ENCODE peak calls at places on chromosomes 2 and 18, in ten cellular contexts. One of them, this sample, is unnamed.

GRCh38 chr18:79634593-79634992 is 45.0 kb upstream of the CTDP1 start:
- DNase-seq in IMR-90: no peak
- DNase-seq in NCI-H345: no peak
- DNase-seq in substantia nigra: no peak
- DNase-seq in OCI-LY7: no peak
- DNase-seq in DMS 273 treated with DMSO at 0.1 percent for 48 hours: no peak
- DNase-seq in NCI-H1930: no peak
- DNase-seq in DMS153: no peak
- DNase-seq in activated CD8-positive, alpha-beta T cell treated with anti-CD3 and anti-CD28 coated beads for 36 hours: no peak
- DNase-seq in glomerular endothelial cell: no peak
- DNase-seq in this sample: no peak

GRCh38 chr2:7815726-7816125 is 866.1 kb upstream of the ID2 start:
- DNase-seq in DMS153: no peak
- DNase-seq in glomerular endothelial cell: no peak
- DNase-seq in DMS 273 treated with DMSO at 0.1 percent for 48 hours: no peak
- DNase-seq in NCI-H345: no peak
- DNase-seq in NCI-H1930: no peak
- DNase-seq in IMR-90: no peak
- DNase-seq in OCI-LY7: no peak
- DNase-seq in substantia nigra: no peak
- DNase-seq in activated CD8-positive, alpha-beta T cell treated with anti-CD3 and anti-CD28 coated beads for 36 hours: no peak
- DNase-seq in this sample: no peak

GRCh38 chr2:127052068-127052770 is 54.7 kb downstream of the BIN1 start:
- DNase-seq in activated CD8-positive, alpha-beta T cell treated with anti-CD3 and anti-CD28 coated beads for 36 hours: no peak
- DNase-seq in substantia nigra: no peak
- DNase-seq in NCI-H1930: no peak
- DNase-seq in glomerular endothelial cell: no peak
- DNase-seq in OCI-LY7: no peak
- DNase-seq in NCI-H345: no peak
- DNase-seq in DMS 273 treated with DMSO at 0.1 percent for 48 hours: no peak
- DNase-seq in DMS153: no peak
- DNase-seq in IMR-90: no peak
- DNase-seq in this sample: no peak

GRCh38 chr2:30476636-30477035 is 29.6 kb downstream of the LCLAT1 start:
- DNase-seq in NCI-H345: no peak
- DNase-seq in DMS 273 treated with DMSO at 0.1 percent for 48 hours: no peak
- DNase-seq in activated CD8-positive, alpha-beta T cell treated with anti-CD3 and anti-CD28 coated beads for 36 hours: no peak
- DNase-seq in OCI-LY7: no peak
- DNase-seq in NCI-H1930: no peak
- DNase-seq in IMR-90: no peak
- DNase-seq in DMS153: no peak
- DNase-seq in glomerular endothelial cell: no peak
- DNase-seq in substantia nigra: no peak
- DNase-seq in this sample: no peak

GRCh38 chr18:45871655-45872054 is 46.2 kb downstream of the SIGLEC15 start:
- DNase-seq in substantia nigra: no peak
- DNase-seq in NCI-H1930: no peak
- DNase-seq in activated CD8-positive, alpha-beta T cell treated with anti-CD3 and anti-CD28 coated beads for 36 hours: no peak
- DNase-seq in glomerular endothelial cell: no peak
- DNase-seq in OCI-LY7: no peak
- DNase-seq in DMS153: no peak
- DNase-seq in IMR-90: peak; percentile 34
- DNase-seq in NCI-H345: no peak
- DNase-seq in DMS 273 treated with DMSO at 0.1 percent for 48 hours: no peak
- DNase-seq in this sample: no peak

GRCh38 chr18:47260138-47260923 is 8.9 kb upstream of the SKOR2 start:
- DNase-seq in DMS 273 treated with DMSO at 0.1 percent for 48 hours: no peak
- DNase-seq in substantia nigra: no peak
- DNase-seq in NCI-H345: no peak
- DNase-seq in activated CD8-positive, alpha-beta T cell treated with anti-CD3 and anti-CD28 coated beads for 36 hours: peak; percentile 55
- DNase-seq in IMR-90: peak; percentile 14
- DNase-seq in NCI-H1930: peak; percentile 54
- DNase-seq in OCI-LY7: no peak
- DNase-seq in glomerular endothelial cell: no peak
- DNase-seq in DMS153: no peak
- DNase-seq in this sample: peak; percentile 24

GRCh38 chr18:51340332-51340731 is 142.9 kb upstream of the MEX3C start:
- DNase-seq in activated CD8-positive, alpha-beta T cell treated with anti-CD3 and anti-CD28 coated beads for 36 hours: no peak
- DNase-seq in substantia nigra: no peak
- DNase-seq in NCI-H1930: no peak
- DNase-seq in DMS153: no peak
- DNase-seq in NCI-H345: no peak
- DNase-seq in glomerular endothelial cell: no peak
- DNase-seq in DMS 273 treated with DMSO at 0.1 percent for 48 hours: no peak
- DNase-seq in OCI-LY7: no peak
- DNase-seq in IMR-90: no peak
- DNase-seq in this sample: no peak

GRCh38 chr18:29041976-29042375 is 865.0 kb upstream of the CDH2 start:
- DNase-seq in IMR-90: no peak
- DNase-seq in activated CD8-positive, alpha-beta T cell treated with anti-CD3 and anti-CD28 coated beads for 36 hours: no peak
- DNase-seq in DMS153: no peak
- DNase-seq in NCI-H345: no peak
- DNase-seq in glomerular endothelial cell: no peak
- DNase-seq in NCI-H1930: no peak
- DNase-seq in DMS 273 treated with DMSO at 0.1 percent for 48 hours: no peak
- DNase-seq in OCI-LY7: no peak
- DNase-seq in substantia nigra: no peak
- DNase-seq in this sample: no peak

GRCh38 chr2:29114514-29114840 is 738 bp upstream of the CLIP4 start:
- DNase-seq in activated CD8-positive, alpha-beta T cell treated with anti-CD3 and anti-CD28 coated beads for 36 hours: no peak
- DNase-seq in OCI-LY7: no peak
- DNase-seq in NCI-H1930: no peak
- DNase-seq in substantia nigra: no peak
- DNase-seq in DMS153: no peak
- DNase-seq in NCI-H345: no peak
- DNase-seq in IMR-90: no peak
- DNase-seq in DMS 273 treated with DMSO at 0.1 percent for 48 hours: no peak
- DNase-seq in glomerular endothelial cell: no peak
- DNase-seq in this sample: no peak

GRCh38 chr2:232341061-232341738 is 37.4 kb upstream of the ALPP start:
- DNase-seq in DMS 273 treated with DMSO at 0.1 percent for 48 hours: no peak
- DNase-seq in NCI-H345: no peak
- DNase-seq in IMR-90: no peak
- DNase-seq in NCI-H1930: no peak
- DNase-seq in glomerular endothelial cell: no peak
- DNase-seq in DMS153: peak; percentile 14
- DNase-seq in activated CD8-positive, alpha-beta T cell treated with anti-CD3 and anti-CD28 coated beads for 36 hours: no peak
- DNase-seq in substantia nigra: no peak
- DNase-seq in OCI-LY7: no peak
- DNase-seq in this sample: no peak

GRCh38 chr2:170098626-170099312 is 79.2 kb upstream of the MYO3B start:
- DNase-seq in OCI-LY7: no peak
- DNase-seq in substantia nigra: no peak
- DNase-seq in NCI-H345: no peak
- DNase-seq in DMS 273 treated with DMSO at 0.1 percent for 48 hours: no peak
- DNase-seq in activated CD8-positive, alpha-beta T cell treated with anti-CD3 and anti-CD28 coated beads for 36 hours: no peak
- DNase-seq in DMS153: no peak
- DNase-seq in glomerular endothelial cell: no peak
- DNase-seq in IMR-90: peak; percentile 33
- DNase-seq in NCI-H1930: no peak
- DNase-seq in this sample: no peak

GRCh38 chr2:20877944-20878343 is 55.0 kb upstream of the LDAH start:
- DNase-seq in activated CD8-positive, alpha-beta T cell treated with anti-CD3 and anti-CD28 coated beads for 36 hours: no peak
- DNase-seq in NCI-H345: no peak
- DNase-seq in DMS 273 treated with DMSO at 0.1 percent for 48 hours: no peak
- DNase-seq in IMR-90: no peak
- DNase-seq in OCI-LY7: no peak
- DNase-seq in DMS153: no peak
- DNase-seq in glomerular endothelial cell: no peak
- DNase-seq in NCI-H1930: no peak
- DNase-seq in substantia nigra: no peak
- DNase-seq in this sample: no peak

GRCh38 chr2:17538844-17539554 is 1.5 kb upstream of the VSNL1 start:
- DNase-seq in glomerular endothelial cell: no peak
- DNase-seq in NCI-H345: peak; percentile 81
- DNase-seq in IMR-90: peak; percentile 41
- DNase-seq in DMS153: peak; percentile 55
- DNase-seq in activated CD8-positive, alpha-beta T cell treated with anti-CD3 and anti-CD28 coated beads for 36 hours: no peak
- DNase-seq in substantia nigra: no peak
- DNase-seq in DMS 273 treated with DMSO at 0.1 percent for 48 hours: peak; percentile 29
- DNase-seq in OCI-LY7: no peak
- DNase-seq in NCI-H1930: peak; percentile 47
- DNase-seq in this sample: peak; percentile 82

GRCh38 chr2:235614900-235615712 is 121.3 kb downstream of the AGAP1 start:
- DNase-seq in NCI-H345: no peak
- DNase-seq in NCI-H1930: no peak
- DNase-seq in DMS 273 treated with DMSO at 0.1 percent for 48 hours: no peak
- DNase-seq in OCI-LY7: no peak
- DNase-seq in glomerular endothelial cell: no peak
- DNase-seq in IMR-90: peak; percentile 85
- DNase-seq in DMS153: no peak
- DNase-seq in substantia nigra: peak; percentile 59
- DNase-seq in activated CD8-positive, alpha-beta T cell treated with anti-CD3 and anti-CD28 coated beads for 36 hours: no peak
- DNase-seq in this sample: peak; percentile 82

GRCh38 chr18:48314694-48315093 is 94.5 kb downstream of the ZBTB7C start:
- DNase-seq in IMR-90: no peak
- DNase-seq in OCI-LY7: no peak
- DNase-seq in DMS 273 treated with DMSO at 0.1 percent for 48 hours: no peak
- DNase-seq in NCI-H1930: no peak
- DNase-seq in glomerular endothelial cell: no peak
- DNase-seq in DMS153: peak; percentile 58
- DNase-seq in substantia nigra: no peak
- DNase-seq in NCI-H345: peak; percentile 90
- DNase-seq in activated CD8-positive, alpha-beta T cell treated with anti-CD3 and anti-CD28 coated beads for 36 hours: no peak
- DNase-seq in this sample: no peak

GRCh38 chr2:127165539-127165935 is 54.6 kb downstream of the CYP27C1 start:
- DNase-seq in glomerular endothelial cell: no peak
- DNase-seq in IMR-90: no peak
- DNase-seq in NCI-H345: peak; percentile 82
- DNase-seq in activated CD8-positive, alpha-beta T cell treated with anti-CD3 and anti-CD28 coated beads for 36 hours: no peak
- DNase-seq in DMS153: no peak
- DNase-seq in DMS 273 treated with DMSO at 0.1 percent for 48 hours: no peak
- DNase-seq in NCI-H1930: no peak
- DNase-seq in OCI-LY7: no peak
- DNase-seq in substantia nigra: no peak
- DNase-seq in this sample: no peak

GRCh38 chr2:80420530-80421208 is 116.1 kb upstream of the LRRTM1 start:
- DNase-seq in DMS153: no peak
- DNase-seq in NCI-H345: no peak
- DNase-seq in glomerular endothelial cell: no peak
- DNase-seq in DMS 273 treated with DMSO at 0.1 percent for 48 hours: no peak
- DNase-seq in IMR-90: no peak
- DNase-seq in NCI-H1930: no peak
- DNase-seq in substantia nigra: no peak
- DNase-seq in OCI-LY7: no peak
- DNase-seq in activated CD8-positive, alpha-beta T cell treated with anti-CD3 and anti-CD28 coated beads for 36 hours: no peak
- DNase-seq in this sample: no peak

GRCh38 chr2:237697586-237698337 is 70.4 kb downstream of the LRRFIP1 start:
- DNase-seq in activated CD8-positive, alpha-beta T cell treated with anti-CD3 and anti-CD28 coated beads for 36 hours: peak; percentile 73
- DNase-seq in DMS 273 treated with DMSO at 0.1 percent for 48 hours: no peak
- DNase-seq in glomerular endothelial cell: no peak
- DNase-seq in DMS153: no peak
- DNase-seq in NCI-H345: no peak
- DNase-seq in OCI-LY7: peak; percentile 72
- DNase-seq in NCI-H1930: no peak
- DNase-seq in IMR-90: no peak
- DNase-seq in substantia nigra: no peak
- DNase-seq in this sample: no peak

GRCh38 chr2:225002039-225002655 is 40.1 kb downstream of the DOCK10 start:
- DNase-seq in OCI-LY7: peak; percentile 86
- DNase-seq in activated CD8-positive, alpha-beta T cell treated with anti-CD3 and anti-CD28 coated beads for 36 hours: peak; percentile 80
- DNase-seq in substantia nigra: no peak
- DNase-seq in NCI-H345: peak; percentile 60
- DNase-seq in NCI-H1930: no peak
- DNase-seq in IMR-90: peak; percentile 78
- DNase-seq in DMS 273 treated with DMSO at 0.1 percent for 48 hours: no peak
- DNase-seq in DMS153: peak; percentile 58
- DNase-seq in glomerular endothelial cell: no peak
- DNase-seq in this sample: no peak

GRCh38 chr18:69250305-69251151 is 150.2 kb upstream of the DOK6 start:
- DNase-seq in DMS 273 treated with DMSO at 0.1 percent for 48 hours: peak; percentile 65
- DNase-seq in OCI-LY7: no peak
- DNase-seq in substantia nigra: no peak
- DNase-seq in IMR-90: peak; percentile 55
- DNase-seq in glomerular endothelial cell: no peak
- DNase-seq in activated CD8-positive, alpha-beta T cell treated with anti-CD3 and anti-CD28 coated beads for 36 hours: no peak
- DNase-seq in NCI-H345: no peak
- DNase-seq in DMS153: no peak
- DNase-seq in NCI-H1930: no peak
- DNase-seq in this sample: no peak

GRCh38 chr2:239109916-239110545 is 262.1 kb downstream of the TWIST2 start:
- DNase-seq in NCI-H1930: no peak
- DNase-seq in IMR-90: no peak
- DNase-seq in substantia nigra: no peak
- DNase-seq in NCI-H345: peak; percentile 4
- DNase-seq in glomerular endothelial cell: no peak
- DNase-seq in OCI-LY7: no peak
- DNase-seq in DMS 273 treated with DMSO at 0.1 percent for 48 hours: no peak
- DNase-seq in activated CD8-positive, alpha-beta T cell treated with anti-CD3 and anti-CD28 coated beads for 36 hours: no peak
- DNase-seq in DMS153: no peak
- DNase-seq in this sample: no peak

GRCh38 chr2:183078163-183078466 is 432 bp upstream of the DUSP19 start:
- DNase-seq in OCI-LY7: peak; percentile 43
- DNase-seq in DMS 273 treated with DMSO at 0.1 percent for 48 hours: no peak
- DNase-seq in IMR-90: no peak
- DNase-seq in DMS153: peak; percentile 79
- DNase-seq in NCI-H1930: peak; percentile 72
- DNase-seq in glomerular endothelial cell: no peak
- DNase-seq in substantia nigra: no peak
- DNase-seq in NCI-H345: no peak
- DNase-seq in activated CD8-positive, alpha-beta T cell treated with anti-CD3 and anti-CD28 coated beads for 36 hours: no peak
- DNase-seq in this sample: peak; percentile 23

GRCh38 chr2:225452677-225453076 is 53.2 kb downstream of the NYAP2 start:
- DNase-seq in IMR-90: no peak
- DNase-seq in NCI-H1930: no peak
- DNase-seq in substantia nigra: no peak
- DNase-seq in OCI-LY7: no peak
- DNase-seq in DMS153: no peak
- DNase-seq in glomerular endothelial cell: no peak
- DNase-seq in NCI-H345: no peak
- DNase-seq in DMS 273 treated with DMSO at 0.1 percent for 48 hours: no peak
- DNase-seq in activated CD8-positive, alpha-beta T cell treated with anti-CD3 and anti-CD28 coated beads for 36 hours: no peak
- DNase-seq in this sample: no peak

GRCh38 chr2:70834881-70835280 is 735 bp downstream of the CD207 start:
- DNase-seq in glomerular endothelial cell: no peak
- DNase-seq in NCI-H1930: no peak
- DNase-seq in NCI-H345: no peak
- DNase-seq in DMS 273 treated with DMSO at 0.1 percent for 48 hours: no peak
- DNase-seq in substantia nigra: no peak
- DNase-seq in IMR-90: no peak
- DNase-seq in DMS153: no peak
- DNase-seq in activated CD8-positive, alpha-beta T cell treated with anti-CD3 and anti-CD28 coated beads for 36 hours: no peak
- DNase-seq in OCI-LY7: no peak
- DNase-seq in this sample: no peak

GRCh38 chr2:199195893-199196502 is 261.7 kb downstream of the SATB2 start:
- DNase-seq in glomerular endothelial cell: no peak
- DNase-seq in DMS 273 treated with DMSO at 0.1 percent for 48 hours: no peak
- DNase-seq in NCI-H345: no peak
- DNase-seq in activated CD8-positive, alpha-beta T cell treated with anti-CD3 and anti-CD28 coated beads for 36 hours: no peak
- DNase-seq in OCI-LY7: no peak
- DNase-seq in IMR-90: no peak
- DNase-seq in NCI-H1930: no peak
- DNase-seq in substantia nigra: no peak
- DNase-seq in DMS153: no peak
- DNase-seq in this sample: no peak

GRCh38 chr2:85772019-85772745 is 18.4 kb downstream of the ATOH8 start:
- DNase-seq in NCI-H1930: no peak
- DNase-seq in NCI-H345: peak; percentile 97
- DNase-seq in substantia nigra: peak; percentile 95
- DNase-seq in DMS153: peak; percentile 93
- DNase-seq in IMR-90: peak; percentile 100
- DNase-seq in glomerular endothelial cell: peak; percentile 96
- DNase-seq in OCI-LY7: no peak
- DNase-seq in DMS 273 treated with DMSO at 0.1 percent for 48 hours: peak; percentile 99
- DNase-seq in activated CD8-positive, alpha-beta T cell treated with anti-CD3 and anti-CD28 coated beads for 36 hours: no peak
- DNase-seq in this sample: peak; percentile 98

GRCh38 chr2:88006912-88007439 is 9.4 kb downstream of the RNU2-63P start:
- DNase-seq in DMS153: no peak
- DNase-seq in NCI-H345: no peak
- DNase-seq in IMR-90: no peak
- DNase-seq in activated CD8-positive, alpha-beta T cell treated with anti-CD3 and anti-CD28 coated beads for 36 hours: no peak
- DNase-seq in glomerular endothelial cell: no peak
- DNase-seq in substantia nigra: no peak
- DNase-seq in DMS 273 treated with DMSO at 0.1 percent for 48 hours: no peak
- DNase-seq in OCI-LY7: no peak
- DNase-seq in NCI-H1930: no peak
- DNase-seq in this sample: no peak

GRCh38 chr2:28233070-28233718 is 159.5 kb upstream of the FOSL2 start:
- DNase-seq in DMS153: peak; percentile 33
- DNase-seq in IMR-90: peak; percentile 81
- DNase-seq in DMS 273 treated with DMSO at 0.1 percent for 48 hours: no peak
- DNase-seq in glomerular endothelial cell: no peak
- DNase-seq in OCI-LY7: no peak
- DNase-seq in substantia nigra: no peak
- DNase-seq in NCI-H345: peak; percentile 24
- DNase-seq in NCI-H1930: no peak
- DNase-seq in activated CD8-positive, alpha-beta T cell treated with anti-CD3 and anti-CD28 coated beads for 36 hours: no peak
- DNase-seq in this sample: no peak

This sample was measured in heart left ventricle.